ENCODE peak calls at places on chromosomes 12 and 14, in eight cellular contexts. One of them, this sample, is unnamed.

GRCh38 chr14:81450100-81450531 is 50.0 kb upstream of the STON2 start:
- DNase-seq in activated gamma-delta T cell treated with Interleukin-2 at 50 U/mL for 16 hours: no peak
- DNase-seq in stimulated activated CD4-positive, alpha-beta T cell treated with anti-CD3 and anti-CD28 coated beads, TNF-alpha, amount 100 ng/mL, for 48 hours: no peak
- DNase-seq in H1: peak
- DNase-seq in epithelial cell of esophagus: no peak
- DNase-seq in CD4-positive, alpha-beta memory T cell: no peak
- DNase-seq in IMR-90: no peak
- DNase-seq in activated CD4-positive, alpha-beta memory T cell treated with anti-CD3 and anti-CD28 coated beads for 36 hours: no peak
- DNase-seq in this sample: peak

GRCh38 chr12:124564232-124564958 is 3.0 kb downstream of the NCOR2 start:
- DNase-seq in activated gamma-delta T cell treated with Interleukin-2 at 50 U/mL for 16 hours: no peak
- DNase-seq in stimulated activated CD4-positive, alpha-beta T cell treated with anti-CD3 and anti-CD28 coated beads, TNF-alpha, amount 100 ng/mL, for 48 hours: no peak
- DNase-seq in H1: no peak
- DNase-seq in epithelial cell of esophagus: no peak
- DNase-seq in CD4-positive, alpha-beta memory T cell: no peak
- DNase-seq in IMR-90: no peak
- DNase-seq in activated CD4-positive, alpha-beta memory T cell treated with anti-CD3 and anti-CD28 coated beads for 36 hours: no peak
- DNase-seq in this sample: no peak

GRCh38 chr12:108724054-108724889 is 7.0 kb downstream of the CORO1C start:
- DNase-seq in activated gamma-delta T cell treated with Interleukin-2 at 50 U/mL for 16 hours: no peak
- DNase-seq in stimulated activated CD4-positive, alpha-beta T cell treated with anti-CD3 and anti-CD28 coated beads, TNF-alpha, amount 100 ng/mL, for 48 hours: no peak
- DNase-seq in H1: no peak
- DNase-seq in epithelial cell of esophagus: peak
- DNase-seq in CD4-positive, alpha-beta memory T cell: no peak
- DNase-seq in IMR-90: peak
- DNase-seq in activated CD4-positive, alpha-beta memory T cell treated with anti-CD3 and anti-CD28 coated beads for 36 hours: peak
- DNase-seq in this sample: no peak

GRCh38 chr14:68715032-68715924 is 77.6 kb downstream of the ZFP36L1 start:
- DNase-seq in activated gamma-delta T cell treated with Interleukin-2 at 50 U/mL for 16 hours: no peak
- DNase-seq in stimulated activated CD4-positive, alpha-beta T cell treated with anti-CD3 and anti-CD28 coated beads, TNF-alpha, amount 100 ng/mL, for 48 hours: no peak
- DNase-seq in H1: no peak
- DNase-seq in epithelial cell of esophagus: peak
- DNase-seq in CD4-positive, alpha-beta memory T cell: no peak
- DNase-seq in IMR-90: peak
- DNase-seq in activated CD4-positive, alpha-beta memory T cell treated with anti-CD3 and anti-CD28 coated beads for 36 hours: peak
- DNase-seq in this sample: no peak

GRCh38 chr14:20751963-20752562 is 6.4 kb downstream of the EDDM3A start:
- DNase-seq in activated gamma-delta T cell treated with Interleukin-2 at 50 U/mL for 16 hours: no peak
- DNase-seq in stimulated activated CD4-positive, alpha-beta T cell treated with anti-CD3 and anti-CD28 coated beads, TNF-alpha, amount 100 ng/mL, for 48 hours: no peak
- DNase-seq in H1: no peak
- DNase-seq in epithelial cell of esophagus: peak
- DNase-seq in CD4-positive, alpha-beta memory T cell: no peak
- DNase-seq in IMR-90: no peak
- DNase-seq in activated CD4-positive, alpha-beta memory T cell treated with anti-CD3 and anti-CD28 coated beads for 36 hours: no peak
- DNase-seq in this sample: no peak

GRCh38 chr12:24898185-24898584 is 50.7 kb downstream of the BCAT1 start:
- DNase-seq in activated gamma-delta T cell treated with Interleukin-2 at 50 U/mL for 16 hours: no peak
- DNase-seq in stimulated activated CD4-positive, alpha-beta T cell treated with anti-CD3 and anti-CD28 coated beads, TNF-alpha, amount 100 ng/mL, for 48 hours: no peak
- DNase-seq in H1: no peak
- DNase-seq in epithelial cell of esophagus: no peak
- DNase-seq in CD4-positive, alpha-beta memory T cell: no peak
- DNase-seq in IMR-90: no peak
- DNase-seq in activated CD4-positive, alpha-beta memory T cell treated with anti-CD3 and anti-CD28 coated beads for 36 hours: no peak
- DNase-seq in this sample: no peak

GRCh38 chr12:71799105-71799504 is 40.5 kb upstream of the TBC1D15 start:
- DNase-seq in activated gamma-delta T cell treated with Interleukin-2 at 50 U/mL for 16 hours: no peak
- DNase-seq in stimulated activated CD4-positive, alpha-beta T cell treated with anti-CD3 and anti-CD28 coated beads, TNF-alpha, amount 100 ng/mL, for 48 hours: no peak
- DNase-seq in H1: no peak
- DNase-seq in epithelial cell of esophagus: peak
- DNase-seq in CD4-positive, alpha-beta memory T cell: no peak
- DNase-seq in IMR-90: peak
- DNase-seq in activated CD4-positive, alpha-beta memory T cell treated with anti-CD3 and anti-CD28 coated beads for 36 hours: no peak
- DNase-seq in this sample: no peak

GRCh38 chr12:22733756-22734155 is 108.8 kb downstream of the ETNK1 start:
- DNase-seq in activated gamma-delta T cell treated with Interleukin-2 at 50 U/mL for 16 hours: no peak
- DNase-seq in stimulated activated CD4-positive, alpha-beta T cell treated with anti-CD3 and anti-CD28 coated beads, TNF-alpha, amount 100 ng/mL, for 48 hours: no peak
- DNase-seq in H1: no peak
- DNase-seq in epithelial cell of esophagus: peak
- DNase-seq in CD4-positive, alpha-beta memory T cell: no peak
- DNase-seq in IMR-90: no peak
- DNase-seq in activated CD4-positive, alpha-beta memory T cell treated with anti-CD3 and anti-CD28 coated beads for 36 hours: no peak
- DNase-seq in this sample: no peak

GRCh38 chr14:23399591-23399990 is 8.5 kb downstream of the MYH6 start:
- DNase-seq in activated gamma-delta T cell treated with Interleukin-2 at 50 U/mL for 16 hours: no peak
- DNase-seq in stimulated activated CD4-positive, alpha-beta T cell treated with anti-CD3 and anti-CD28 coated beads, TNF-alpha, amount 100 ng/mL, for 48 hours: no peak
- DNase-seq in H1: no peak
- DNase-seq in epithelial cell of esophagus: no peak
- DNase-seq in CD4-positive, alpha-beta memory T cell: no peak
- DNase-seq in IMR-90: no peak
- DNase-seq in activated CD4-positive, alpha-beta memory T cell treated with anti-CD3 and anti-CD28 coated beads for 36 hours: no peak
- DNase-seq in this sample: peak

GRCh38 chr12:13293086-13293485 is 96.6 kb downstream of the EMP1 start:
- DNase-seq in activated gamma-delta T cell treated with Interleukin-2 at 50 U/mL for 16 hours: no peak
- DNase-seq in stimulated activated CD4-positive, alpha-beta T cell treated with anti-CD3 and anti-CD28 coated beads, TNF-alpha, amount 100 ng/mL, for 48 hours: no peak
- DNase-seq in H1: no peak
- DNase-seq in epithelial cell of esophagus: no peak
- DNase-seq in CD4-positive, alpha-beta memory T cell: no peak
- DNase-seq in IMR-90: peak
- DNase-seq in activated CD4-positive, alpha-beta memory T cell treated with anti-CD3 and anti-CD28 coated beads for 36 hours: no peak
- DNase-seq in this sample: no peak

This sample was measured in left lung.